ENCODE peak calls at places on chromosomes 16 and 17, in five cellular contexts. M, N, P, F and W are unnamed samples.

GRCh38 chr17:10737168-10737622 is 7.4 kb upstream of the TMEM220 start:
- DNase-seq in M (no peak), N (peak; percentile 75), P (peak; percentile 65), F (no peak), W (peak; percentile 55)

GRCh38 chr17:13437966-13438779 is 163.6 kb downstream of the HS3ST3A1 start:
- DNase-seq in M (no peak), N (no peak), P (no peak), F (no peak), W (no peak)

GRCh38 chr17:41835800-41836549 is at the start of gene NT5C3B:
- DNase-seq in M (peak; percentile 29), N (peak; percentile 96), P (peak; percentile 32), F (no peak), W (no peak)

GRCh38 chr17:5758651-5759050 is 174.3 kb upstream of the NLRP1 start:
- DNase-seq in M (no peak), N (no peak), P (peak; percentile 47), F (no peak), W (peak; percentile 53)

GRCh38 chr17:3647769-3648540 is 11.4 kb downstream of the CTNS start:
- DNase-seq in M (no peak), N (peak; percentile 77), P (peak; percentile 58), F (no peak), W (peak; percentile 46)

GRCh38 chr17:42142371-42142896 is 12.4 kb downstream of the RAB5C start:
- DNase-seq in M (no peak), N (peak; percentile 82), P (no peak), F (peak; percentile 76), W (no peak)

GRCh38 chr17:36703860-36704266 is 102.5 kb downstream of the MRM1 start:
- DNase-seq in M (peak; percentile 14), N (peak; percentile 66), P (peak; percentile 38), F (no peak), W (no peak)

GRCh38 chr17:40352044-40352778 is 12.3 kb downstream of the GJD3 start:
- DNase-seq in M (no peak), N (no peak), P (no peak), F (no peak), W (no peak)

GRCh38 chr17:29615492-29616299 is 7.0 kb downstream of the CORO6 start:
- DNase-seq in M (peak; percentile 79), N (peak; percentile 93), P (peak; percentile 62), F (no peak), W (peak; percentile 72)

GRCh38 chr16:59090501-59090900 is 356.4 kb upstream of the GOT2 start:
- DNase-seq in M (no peak), N (no peak), P (no peak), F (no peak), W (no peak)

GRCh38 chr17:81684442-81684911 is 666 bp downstream of the HGS start:
- DNase-seq in M (no peak), N (peak; percentile 89), P (no peak), F (no peak), W (peak; percentile 76)

GRCh38 chr17:49114703-49115102 is 17.9 kb upstream of the B4GALNT2 start:
- DNase-seq in M (no peak), N (no peak), P (peak; percentile 14), F (no peak), W (peak; percentile 65)

GRCh38 chr17:40459646-40460584 is 16.7 kb downstream of the IGFBP4 start:
- DNase-seq in M (no peak), N (no peak), P (no peak), F (no peak), W (no peak)

GRCh38 chr17:45784583-45785372 is 658 bp downstream of the CRHR1 start:
- DNase-seq in M (peak; percentile 7), N (peak; percentile 35), P (no peak), F (no peak), W (no peak)

GRCh38 chr16:86306046-86306644 is 204.2 kb upstream of the FOXF1 start:
- DNase-seq in M (no peak), N (no peak), P (no peak), F (peak; percentile 90), W (no peak)

GRCh38 chr17:82754297-82755208 is 2.7 kb downstream of the TBCD start:
- DNase-seq in M (no peak), N (no peak), P (peak; percentile 49), F (no peak), W (peak; percentile 60)

GRCh38 chr17:76353004-76353598 is 615 bp downstream of the PRPSAP1 start:
- DNase-seq in M (peak; percentile 3), N (peak; percentile 41), P (no peak), F (no peak), W (no peak)

GRCh38 chr17:18951941-18952842 is at the start of gene SLC5A10:
- DNase-seq in M (no peak), N (no peak), P (no peak), F (no peak), W (no peak)

GRCh38 chr16:89144681-89145080 is 26.9 kb upstream of the CDH15 start:
- DNase-seq in M (no peak), N (no peak), P (no peak), F (no peak), W (no peak)

GRCh38 chr17:81473019-81473418 is 39.6 kb downstream of the ACTG1 start:
- DNase-seq in M (no peak), N (no peak), P (no peak), F (no peak), W (no peak)

GRCh38 chr17:62001105-62001504 is 64.0 kb downstream of the MED13 start:
- DNase-seq in M (no peak), N (no peak), P (no peak), F (no peak), W (no peak)

GRCh38 chr17:43309505-43310329 is 75.9 kb upstream of the RNU2-1 start:
- DNase-seq in M (no peak), N (no peak), P (no peak), F (no peak), W (no peak)

GRCh38 chr17:14487068-14487467 is 186.2 kb downstream of the HS3ST3B1 start:
- DNase-seq in M (no peak), N (no peak), P (no peak), F (no peak), W (no peak)

GRCh38 chr17:57412520-57413096 is 156.3 kb downstream of the MSI2 start:
- DNase-seq in M (no peak), N (no peak), P (no peak), F (no peak), W (no peak)

GRCh38 chr16:70470927-70471341 is 16.5 kb downstream of the FCSK start:
- DNase-seq in M (no peak), N (peak; percentile 43), P (peak; percentile 28), F (no peak), W (no peak)

GRCh38 chr17:56217921-56218320 is 64.6 kb downstream of the ANKFN1 start:
- DNase-seq in M (no peak), N (no peak), P (no peak), F (no peak), W (no peak)

GRCh38 chr17:30379303-30380105 is 777 bp downstream of the CPD start:
- DNase-seq in M (no peak), N (no peak), P (peak; percentile 27), F (no peak), W (no peak)

GRCh38 chr16:69150146-69150865 is 17.9 kb downstream of the UTP4 start:
- DNase-seq in M (peak; percentile 45), N (peak; percentile 79), P (peak; percentile 82), F (no peak), W (peak; percentile 65)

GRCh38 chr17:2380225-2380922 is 20.5 kb downstream of the MNT start:
- DNase-seq in M (no peak), N (no peak), P (no peak), F (no peak), W (no peak)

GRCh38 chr17:63405741-63406261 is 40.3 kb downstream of the CYB561 start:
- DNase-seq in M (no peak), N (peak; percentile 65), P (peak; percentile 66), F (peak; percentile 44), W (peak; percentile 84)

GRCh38 chr16:87129771-87130170 is 187.4 kb downstream of the C16orf95 start:
- DNase-seq in M (no peak), N (no peak), P (peak; percentile 61), F (no peak), W (peak; percentile 10)

GRCh38 chr17:34254651-34255380 is at the start of gene CCL2:
- DNase-seq in M (no peak), N (peak; percentile 73), P (peak; percentile 10), F (no peak), W (peak; percentile 25)

GRCh38 chr17:47905221-47905733 is 9.2 kb downstream of the SP2 start:
- DNase-seq in M (no peak), N (peak; percentile 92), P (peak; percentile 33), F (peak; percentile 60), W (peak; percentile 66)